ENCODE peak calls at places on chromosomes 6 and 20, in ten cellular contexts. Q is heart right ventricle; O is MCF 10A; J is GM13977; H is CD8-positive, alpha-beta T cell; R is suprapubic skin; N is foreskin fibroblast; F is ovary; D is nephron progenitor cell; E is colonic mucosa. U is an unnamed sample.
A peak's percentile ranks its signal among the peaks of the same experiment; 100 is the strongest.

GRCh38 chr6:168960557-168960956 is 293.1 kb downstream of the THBS2 start:
- DNase-seq in Q (no peak), O (no peak), J (no peak), H (no peak), R (no peak), N (no peak), F (no peak), D (no peak), E (no peak), U (no peak)

GRCh38 chr20:62318411-62319345 is 15.9 kb downstream of the ADRM1 start:
- DNase-seq in Q (peak; percentile 12), O (no peak), J (peak; percentile 52), H (no peak), R (no peak), N (no peak), F (no peak), D (no peak), E (no peak), U (no peak)

GRCh38 chr6:143805832-143806281 is 37.3 kb upstream of the LTV1 start:
- DNase-seq in Q (no peak), O (peak; percentile 38), J (no peak), H (no peak), R (no peak), N (no peak), F (no peak), D (no peak), E (no peak), U (no peak)

GRCh38 chr6:101454106-101454676 is 60.7 kb downstream of the GRIK2 start:
- DNase-seq in Q (no peak), O (no peak), J (no peak), H (no peak), R (no peak), N (no peak), F (no peak), D (peak; percentile 10), E (no peak), U (no peak)

GRCh38 chr6:44010411-44011349 is 116.6 kb downstream of the MRPL14 start:
- DNase-seq in Q (peak; percentile 58), O (peak; percentile 91), J (no peak), H (no peak), R (peak; percentile 48), N (peak; percentile 99), F (no peak), D (no peak), E (no peak), U (no peak)

GRCh38 chr6:23414204-23414501 is 711.9 kb upstream of the NRSN1 start:
- DNase-seq in Q (no peak), O (peak; percentile 35), J (peak; percentile 37), H (no peak), R (no peak), N (no peak), F (no peak), D (no peak), E (no peak), U (no peak)

GRCh38 chr20:17024513-17025105 is 202.2 kb upstream of the PCSK2 start:
- DNase-seq in Q (no peak), O (no peak), J (no peak), H (no peak), R (no peak), N (no peak), F (no peak), D (no peak), E (no peak), U (no peak)

GRCh38 chr20:46076806-46077205 is 13.0 kb downstream of the NCOA5 start:
- DNase-seq in Q (no peak), O (no peak), J (no peak), H (no peak), R (no peak), N (no peak), F (no peak), D (no peak), E (no peak), U (no peak)

GRCh38 chr6:166046232-166046631 is 121.4 kb downstream of the TBXT start:
- DNase-seq in Q (no peak), O (peak; percentile 86), J (no peak), H (no peak), R (no peak), N (no peak), F (no peak), D (no peak), E (no peak), U (no peak)

GRCh38 chr6:87965806-87966205 is 81.8 kb upstream of the SPACA1 start:
- DNase-seq in Q (no peak), O (no peak), J (no peak), H (no peak), R (no peak), N (no peak), F (no peak), D (no peak), E (no peak), U (no peak)

GRCh38 chr6:87972279-87972678 is 75.4 kb upstream of the SPACA1 start:
- DNase-seq in Q (no peak), O (no peak), J (no peak), H (no peak), R (no peak), N (no peak), F (no peak), D (no peak), E (no peak), U (no peak)

GRCh38 chr6:87971605-87972262 is 75.9 kb upstream of the SPACA1 start:
- DNase-seq in Q (no peak), O (no peak), J (no peak), H (no peak), R (no peak), N (no peak), F (no peak), D (no peak), E (no peak), U (no peak)

DNA sequence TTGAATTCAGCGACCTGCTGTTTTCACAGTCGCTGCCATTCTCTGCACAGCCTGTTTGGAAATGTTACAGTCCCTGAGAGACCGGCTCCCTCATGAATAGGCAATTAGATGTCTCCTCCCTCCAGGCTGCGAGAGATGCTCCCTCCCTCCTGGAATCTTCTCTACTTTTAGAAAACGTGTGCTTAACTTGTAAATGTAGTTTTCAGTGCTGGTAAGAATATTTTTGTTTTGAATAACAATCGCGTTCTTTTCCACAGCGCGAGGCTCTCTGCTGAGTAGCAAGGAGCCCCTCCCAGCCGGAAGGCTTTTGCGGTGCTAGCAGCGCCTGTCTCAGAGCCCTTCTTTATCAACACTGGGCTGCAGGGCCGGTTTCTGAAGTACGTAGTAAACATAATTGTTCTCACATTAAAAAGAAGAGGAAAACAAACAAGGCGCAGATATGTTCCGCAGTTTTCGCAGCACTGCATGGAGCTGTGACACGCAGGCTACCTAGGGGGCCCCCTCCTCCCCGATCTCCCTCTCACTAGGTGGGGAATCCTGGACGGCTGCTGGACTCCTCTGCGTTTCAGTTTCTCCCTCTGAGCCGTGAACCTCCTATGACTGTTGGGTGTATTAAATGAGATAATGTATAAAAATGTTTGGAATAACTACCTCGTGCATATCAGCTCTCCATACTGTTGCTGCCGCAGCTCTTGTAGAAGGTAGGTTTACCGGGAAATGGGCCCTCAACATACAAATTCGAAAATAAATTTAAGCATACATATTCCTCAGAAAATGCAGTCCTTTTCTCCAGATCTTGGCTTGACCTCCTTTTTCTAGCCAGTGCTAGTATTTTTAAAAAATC is 79.0 kb upstream of the SPACA1 start:
- DNase-seq in Q (no peak), O (peak; percentile 9), J (no peak), H (no peak), R (no peak), N (no peak), F (no peak), D (peak; percentile 29), E (peak; percentile 18), U (peak; percentile 10)
- TF ChIP-seq CTCF in Q (no peak), O (no peak), J (peak; percentile 29), H (no peak), R (no peak), N (no peak), F (no peak), D (no peak), E (no peak), U (no peak)

DNA sequence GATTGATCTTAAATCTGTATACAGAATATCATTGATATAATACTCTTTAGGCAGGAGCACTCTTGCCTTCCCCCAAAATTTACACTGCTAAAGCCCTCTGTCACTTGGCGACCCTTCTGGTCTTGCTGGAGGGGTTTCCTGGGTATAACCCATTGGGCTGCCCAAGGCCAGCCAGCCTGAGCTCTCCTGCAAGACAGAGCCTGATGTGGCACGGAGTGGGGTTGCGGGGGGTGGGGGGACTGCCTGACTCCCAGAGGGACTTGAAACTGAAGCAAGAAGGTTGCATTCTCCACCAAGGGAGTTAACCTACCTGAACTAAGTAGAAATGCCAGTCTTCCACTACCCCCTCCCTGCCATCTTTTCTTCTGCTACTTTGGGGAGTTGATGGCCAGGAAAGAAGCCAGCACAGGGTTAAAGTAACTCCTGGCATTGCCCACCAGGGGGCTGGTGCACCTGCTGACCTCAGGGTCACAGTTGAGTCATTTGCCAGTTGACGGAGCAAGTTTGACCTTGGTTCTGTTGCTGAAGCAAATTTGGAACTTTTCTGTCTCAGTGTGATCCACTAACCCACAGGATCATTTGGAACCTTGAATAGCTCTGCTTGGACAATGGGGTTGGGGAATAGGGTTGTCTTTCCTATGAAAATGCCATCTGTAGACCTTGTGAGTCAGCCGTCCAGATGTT is 79.4 kb downstream of the ASXL1 start:
- DNase-seq in Q (no peak), O (peak; percentile 28), J (no peak), H (no peak), R (no peak), N (no peak), F (no peak), D (no peak), E (no peak), U (no peak)
- TF ChIP-seq CTCF in Q (peak; percentile 17), O (peak; percentile 24), J (peak; percentile 28), H (peak; percentile 26), R (no peak), N (no peak), F (no peak), D (no peak), E (no peak), U (peak; percentile 49)

GRCh38 chr20:24102290-24102689 is 113.7 kb upstream of the GGTLC1 start:
- DNase-seq in Q (no peak), O (peak; percentile 1), J (no peak), H (no peak), R (no peak), N (no peak), F (no peak), D (no peak), E (no peak), U (peak; percentile 56)
- TF ChIP-seq CTCF in Q (peak; percentile 51), O (no peak), J (peak; percentile 41), H (no peak), R (no peak), N (no peak), F (no peak), D (peak; percentile 33), E (no peak), U (peak; percentile 44)

DNA sequence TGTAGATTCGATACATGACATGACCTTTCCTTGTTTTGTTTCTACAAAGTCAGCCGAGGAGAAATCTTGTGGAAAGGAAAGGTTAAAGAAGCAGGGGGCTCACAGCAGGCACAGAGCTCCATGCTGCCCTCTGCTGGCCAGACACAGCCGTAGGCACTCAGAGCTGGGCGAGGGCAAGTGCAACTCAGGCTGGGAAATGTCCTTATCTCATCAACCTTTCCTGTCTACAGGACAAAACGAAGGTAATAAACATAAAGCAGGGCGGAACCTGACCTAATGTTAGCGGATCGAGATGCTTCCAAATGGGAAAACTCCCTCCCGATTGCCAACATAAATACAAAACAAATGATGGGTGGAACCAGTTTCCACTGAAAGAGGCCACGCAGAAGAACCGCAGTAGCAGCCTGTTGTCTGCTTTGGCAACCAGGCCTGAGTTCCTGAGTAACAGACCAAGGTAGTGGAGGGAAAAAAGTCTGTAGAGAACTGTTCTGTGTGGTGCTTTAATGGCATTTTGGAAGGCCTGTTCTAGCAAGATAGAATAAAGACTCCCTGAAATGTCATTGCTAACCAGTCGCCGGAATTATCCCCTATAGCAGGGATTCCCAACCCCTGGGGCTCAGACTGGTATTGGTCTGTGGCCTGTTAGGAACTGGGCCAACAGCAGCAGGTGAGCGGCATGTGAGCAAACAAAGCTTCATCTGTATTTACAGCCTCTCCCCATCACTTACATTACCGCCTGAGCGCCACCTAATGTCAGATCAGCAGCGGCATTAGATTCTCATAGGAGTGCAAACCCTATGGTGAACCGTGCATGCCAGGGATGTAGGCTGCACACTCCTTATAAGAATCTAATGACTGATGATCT is 85.2 kb downstream of the MBOAT1 start:
- DNase-seq in Q (peak; percentile 76), O (peak; percentile 61), J (peak; percentile 61), H (peak; percentile 14), R (peak; percentile 71), N (peak; percentile 16), F (peak; percentile 83), D (peak; percentile 86), E (peak; percentile 83), U (peak; percentile 83)
- TF ChIP-seq CTCF in Q (peak; percentile 97), O (peak; percentile 89), J (peak; percentile 98), H (peak; percentile 87), R (peak; percentile 51), N (peak; percentile 98), F (peak; percentile 51), D (peak; percentile 91), E (peak; percentile 93), U (peak; percentile 79)